ENCODE peak calls at places on chromosomes 1 and 21, in four cellular contexts. S is B cell, F is brain microvascular endothelial cell, X is WTC11. O is an unnamed sample.

GRCh38 chr1:10733967-10734366 is 62.5 kb downstream of the CASZ1 start:
- DNase-seq in S (no peak), F (no peak), X (no peak), O (no peak)

GRCh38 chr1:169486281-169486904 is 649 bp upstream of the SLC19A2 start:
- DNase-seq in S (no peak), F (peak), X (no peak), O (no peak)

GRCh38 chr1:18926315-18927081 is 24.1 kb upstream of the ALDH4A1 start:
- DNase-seq in S (peak), F (peak), X (no peak), O (peak)

GRCh38 chr1:210031473-210031872 is 93.5 kb downstream of the SYT14 start:
- DNase-seq in S (no peak), F (no peak), X (no peak), O (no peak)

GRCh38 chr21:33360871-33361602 is 36.3 kb downstream of the IFNAR1 start:
- DNase-seq in S (peak), F (peak), X (peak), O (peak)

GRCh38 chr1:78339490-78339889 is 151.3 kb upstream of the PTGFR start:
- DNase-seq in S (no peak), F (peak), X (no peak), O (no peak)

GRCh38 chr1:192592981-192593683 is 17.6 kb downstream of the RGS1 start:
- DNase-seq in S (no peak), F (no peak), X (no peak), O (no peak)

GRCh38 chr1:201633811-201634210 is 94.9 kb downstream of the NAV1 start:
- DNase-seq in S (no peak), F (no peak), X (no peak), O (no peak)

GRCh38 chr1:53195913-53196484 is 625 bp upstream of the CPT2 start:
- DNase-seq in S (no peak), F (no peak), X (no peak), O (no peak)

GRCh38 chr1:189859385-189859977 is 618.2 kb downstream of the BRINP3 start:
- DNase-seq in S (no peak), F (no peak), X (peak), O (peak)

GRCh38 chr1:206449566-206449965 is 20.7 kb upstream of the IKBKE start:
- DNase-seq in S (no peak), F (no peak), X (no peak), O (no peak)

GRCh38 chr1:107264561-107264960 is 123.7 kb downstream of the NTNG1 start:
- DNase-seq in S (no peak), F (peak), X (no peak), O (no peak)

GRCh38 chr1:66729130-66729922 is 22.9 kb upstream of the DYNLT5 start:
- DNase-seq in S (no peak), F (no peak), X (no peak), O (no peak)

GRCh38 chr1:61636814-61637213 is 88.1 kb downstream of the TM2D1 start:
- DNase-seq in S (no peak), F (no peak), X (no peak), O (no peak)

GRCh38 chr1:228364068-228364705 is 42.4 kb downstream of the TRIM11 start:
- DNase-seq in S (no peak), F (no peak), X (peak), O (no peak)

GRCh38 chr21:18041012-18041411 is 203.6 kb upstream of the CHODL start:
- DNase-seq in S (no peak), F (no peak), X (peak), O (peak)

GRCh38 chr21:34700605-34701004 is 31.8 kb downstream of the CLIC6 start:
- DNase-seq in S (no peak), F (no peak), X (no peak), O (no peak)

GRCh38 chr1:159008744-159009188 is 941 bp upstream of the IFI16 start:
- DNase-seq in S (peak), F (no peak), X (no peak), O (peak)

O was measured in OCI-LY7.